ENCODE peak calls at places on chromosomes 13 and 19, in five cellular contexts. B is left lung, F is HCT116, A is colonic mucosa, E is Peyer's patch. D is an unnamed sample. For H3K9me3, the result is how much of the 10 kb centered on the place peaks cover.

GRCh38 chr19:46495789-46496099 is at the start of gene PNMA8B:
- DNase-seq in B (peak), F (no peak), A (peak), E (no peak), D (peak)

GRCh38 chr19:1811942-1812425 is at the start of gene ATP8B3:
- DNase-seq in B (no peak), F (no peak), A (no peak), E (no peak), D (peak)

GRCh38 chr13:90510319-90510718 is 837.2 kb upstream of the MIR17HG start:
- DNase-seq in B (no peak), F (no peak), A (no peak), E (no peak), D (no peak)

GRCh38 chr13:105627270-105627669 is 908.2 kb downstream of the EFNB2 start:
- DNase-seq in B (no peak), F (no peak), A (no peak), E (no peak), D (no peak)

GRCh38 chr19:42191855-42192254 is 25.6 kb downstream of the DEDD2 start:
- DNase-seq in B (no peak), F (peak), A (peak), E (no peak), D (no peak)

GRCh38 chr19:45323671-45324081 is 1.0 kb upstream of the CKM start:
- DNase-seq in B (no peak), F (no peak), A (no peak), E (no peak), D (no peak)

GRCh38 chr19:10286803-10287737 is at the start of gene ICAM4:
- DNase-seq in B (peak), F (no peak), A (peak), E (no peak), D (no peak)

GRCh38 chr13:96525715-96526114 is 435.8 kb downstream of the HS6ST3 start:
- DNase-seq in B (no peak), F (no peak), A (no peak), E (no peak), D (no peak)

GRCh38 chr19:45245334-45245787 is at the start of gene EXOC3L2:
- DNase-seq in B (no peak), F (no peak), A (no peak), E (no peak), D (no peak)

GRCh38 chr19:50044922-50045321 is 19.1 kb downstream of the ZNF473 start:
- DNase-seq in B (no peak), F (no peak), A (no peak), E (no peak), D (no peak)

GRCh38 chr19:50050406-50051223 is 24.8 kb downstream of the ZNF473 start:
- DNase-seq in B (peak), F (no peak), A (peak), E (peak), D (peak)

GRCh38 chr19:50043967-50044366 is 18.2 kb downstream of the ZNF473 start:
- DNase-seq in B (no peak), F (no peak), A (no peak), E (no peak), D (no peak)

GRCh38 chr19:50046649-50047503 is 21.1 kb downstream of the ZNF473 start:
- DNase-seq in B (no peak), F (peak), A (peak), E (no peak), D (peak)

DNA sequence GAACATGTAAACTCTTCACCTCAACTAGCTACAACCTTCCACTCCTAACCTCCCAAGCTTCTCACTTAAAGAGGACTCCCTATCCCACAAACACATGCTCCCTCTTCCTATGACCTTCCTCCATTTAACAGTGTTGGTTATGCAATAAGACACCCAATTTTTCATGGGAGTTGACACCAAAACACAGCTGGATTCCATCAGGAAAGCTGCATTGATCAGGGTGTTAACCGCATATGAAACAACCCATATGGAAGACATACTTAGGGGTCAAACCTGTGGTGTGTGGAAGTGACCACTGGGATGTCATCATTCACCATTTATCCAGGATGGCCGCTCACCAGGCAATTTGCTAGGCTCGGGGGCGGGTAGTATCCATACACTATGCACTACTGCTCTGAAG is 21.9 kb downstream of the ZNF473 start:
- DNase-seq in B (no peak), F (no peak), A (no peak), E (no peak), D (no peak)
- H3K9me3 ChIP-seq in B (under half), F (half or more), A (under half), E (under half), D (under half)

DNA sequence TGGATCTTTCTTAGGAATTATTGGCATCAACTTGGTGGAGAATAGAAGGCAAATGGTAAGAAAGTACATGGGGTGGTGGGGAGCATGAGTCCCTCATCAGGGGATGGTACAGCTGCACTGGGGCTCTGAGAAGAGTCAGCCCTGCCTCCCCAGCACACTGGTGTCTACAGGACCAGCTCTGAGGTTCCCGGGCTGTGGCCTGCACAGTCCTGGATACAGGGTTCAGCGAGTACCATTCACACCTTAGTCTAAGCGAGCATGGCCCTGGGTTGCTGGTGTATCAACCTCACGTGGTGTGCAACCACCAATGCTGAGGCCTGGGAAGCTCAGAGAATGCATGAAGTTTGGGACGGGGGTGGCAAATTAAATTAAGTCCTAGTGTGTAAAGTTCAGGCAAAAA is 10.1 kb downstream of the TMEM255B start:
- DNase-seq in B (no peak), F (no peak), A (no peak), E (peak), D (no peak)
- H3K9me3 ChIP-seq in B (under half), F (under half), A (under half), E (under half), D (under half)

GRCh38 chr13:68535329-68535728 is 1305.2 kb upstream of the PCDH9 start:
- DNase-seq in B (no peak), F (no peak), A (no peak), E (no peak), D (no peak)

GRCh38 chr13:68540244-68540643 is 1310.1 kb upstream of the PCDH9 start:
- DNase-seq in B (no peak), F (no peak), A (no peak), E (no peak), D (no peak)
- H3K9me3 ChIP-seq in B (under half), F (under half), A (under half), E (under half), D (under half)

GRCh38 chr19:22519152-22519551 is 97.0 kb upstream of the ZNF98 start:
- DNase-seq in B (no peak), F (no peak), A (no peak), E (no peak), D (no peak)
- H3K9me3 ChIP-seq in B (under half), F (under half), A (under half), E (under half), D (under half)

GRCh38 chr19:53132231-53132991 is at the start of gene ZNF415:
- DNase-seq in B (peak), F (no peak), A (peak), E (peak), D (peak)
- H3K9me3 ChIP-seq in B (under half), F (under half), A (under half), E (under half), D (under half)

DNA sequence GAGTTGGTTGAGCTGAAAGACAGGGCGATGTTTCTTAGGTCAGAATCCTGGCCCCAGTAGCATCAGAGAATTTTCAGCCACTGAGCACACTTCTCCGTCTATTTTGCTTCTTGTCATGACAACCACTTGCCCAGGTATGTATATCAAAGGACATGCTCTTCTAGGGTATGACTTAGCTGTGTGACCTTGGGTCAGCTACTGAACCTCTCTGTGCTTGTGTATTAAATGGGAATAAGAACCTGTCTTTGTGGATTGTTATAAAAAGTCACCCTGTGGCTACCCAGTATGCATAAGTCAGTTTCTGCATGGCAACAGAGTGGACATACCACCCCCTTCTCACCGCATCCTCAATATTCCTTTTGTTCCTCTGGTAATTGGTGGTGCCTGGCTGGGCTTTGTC is 26.1 kb downstream of the MBD3L1 start:
- DNase-seq in B (no peak), F (no peak), A (no peak), E (no peak), D (no peak)
- H3K9me3 ChIP-seq in B (under half), F (under half), A (under half), E (under half), D (under half)

GRCh38 chr19:44151491-44151890 is 10.1 kb downstream of the ZNF234 start:
- DNase-seq in B (no peak), F (no peak), A (no peak), E (no peak), D (no peak)
- H3K9me3 ChIP-seq in B (under half), F (under half), A (under half), E (under half), D (under half)

GRCh38 chr19:57757941-57758340 is 11.3 kb downstream of the ZNF776 start:
- DNase-seq in B (no peak), F (no peak), A (no peak), E (no peak), D (no peak)
- H3K9me3 ChIP-seq in B (under half), F (under half), A (under half), E (half or more), D (under half)

GRCh38 chr19:21921691-21922180 is 85.8 kb upstream of the ZNF43 start:
- DNase-seq in B (no peak), F (no peak), A (no peak), E (no peak), D (no peak)
- H3K9me3 ChIP-seq in B (under half), F (under half), A (under half), E (under half), D (under half)

GRCh38 chr19:23905771-23906170 is 8.9 kb upstream of the ZNF726 start:
- DNase-seq in B (no peak), F (no peak), A (no peak), E (no peak), D (no peak)
- H3K9me3 ChIP-seq in B (under half), F (under half), A (under half), E (under half), D (under half)

D was measured in T-helper 17 cell.